ENCODE peak calls at places on chromosomes 12 and 14, in six cellular contexts. F is GM06990; O is mucosa of descending colon; C is CD4-positive, CD25-positive, alpha-beta regulatory T cell; N is CD8-positive, alpha-beta memory T cell; B is AG04450. W is an unnamed sample.
A peak's percentile ranks its signal among the peaks of the same experiment; 100 is the strongest.

GRCh38 chr12:87491089-87491488 is 538.1 kb downstream of the C12orf50 start:
- DNase-seq in F (no peak), O (no peak), N (no peak), B (no peak), C (no peak), W (no peak)

GRCh38 chr12:64633186-64633939 is 23.1 kb downstream of the RASSF3 start:
- DNase-seq in B (no peak), F (no peak), N (no peak), O (no peak), C (no peak), W (no peak)

GRCh38 chr14:78997811-78998210 is 827.6 kb downstream of the NRXN3 start:
- DNase-seq in C (no peak), F (no peak), N (no peak), O (peak; percentile 29), B (peak; percentile 26), W (no peak)

GRCh38 chr12:113116875-113117274 is 18.7 kb downstream of the RASAL1 start:
- DNase-seq in B (no peak), N (no peak), O (no peak), C (no peak), F (no peak), W (no peak)

GRCh38 chr12:105334001-105334400 is 3.5 kb downstream of the C12orf75 start:
- DNase-seq in C (no peak), B (no peak), F (no peak), N (no peak), O (no peak), W (no peak)

GRCh38 chr14:91570021-91570420 is 59.9 kb upstream of the PPP4R3A start:
- DNase-seq in B (no peak), N (no peak), F (no peak), O (no peak), C (no peak), W (peak; percentile 91)

GRCh38 chr12:2403221-2403976 is 350.6 kb downstream of the CACNA1C start:
- DNase-seq in B (no peak), F (no peak), N (no peak), O (no peak), C (no peak), W (no peak)

GRCh38 chr12:1978078-1978477 is 26.2 kb downstream of the DCP1B start:
- DNase-seq in C (no peak), O (no peak), N (no peak), B (no peak), F (no peak), W (no peak)

GRCh38 chr12:30829876-30830275 is 75.1 kb upstream of the CAPRIN2 start:
- DNase-seq in F (no peak), B (no peak), C (no peak), O (no peak), N (no peak), W (no peak)

GRCh38 chr14:92960706-92961566 is 38.0 kb downstream of the CHGA start:
- DNase-seq in F (no peak), O (no peak), C (no peak), B (peak; percentile 11), N (peak; percentile 27), W (no peak)

DNA sequence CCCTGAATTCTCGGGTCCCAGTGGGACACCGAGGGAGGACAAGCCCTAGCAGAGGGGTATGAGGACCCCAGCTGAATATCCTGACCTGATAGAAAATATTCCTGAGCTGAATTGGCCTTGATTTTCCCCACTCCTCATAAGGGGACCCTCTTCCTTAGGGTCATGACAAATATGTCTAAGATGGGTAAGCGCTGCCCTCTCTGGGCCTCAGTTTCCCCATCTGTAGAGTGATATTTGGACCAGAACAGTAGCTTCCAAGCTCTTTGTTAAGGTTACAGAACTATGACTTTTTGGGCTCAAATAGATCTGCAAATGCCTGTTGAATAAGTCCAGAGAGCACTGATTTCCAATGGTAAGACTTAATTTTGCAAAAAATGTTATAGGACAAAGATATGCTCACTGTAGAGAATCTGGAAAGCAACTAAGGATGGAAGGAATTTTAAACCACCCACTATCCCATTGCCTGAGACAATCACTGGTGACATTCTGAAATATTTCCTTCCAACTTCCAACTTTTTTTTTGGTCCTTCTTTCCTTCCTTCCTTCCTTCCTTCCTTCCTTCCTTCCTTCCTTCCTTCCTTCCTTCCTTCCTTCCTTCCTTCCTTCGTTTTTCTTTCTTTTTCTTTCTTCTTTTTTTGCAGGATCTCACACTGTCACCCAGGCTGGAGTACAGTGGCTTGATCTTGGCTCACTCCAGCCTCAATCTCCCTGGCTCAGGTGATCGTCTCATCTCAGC is 32.0 kb downstream of the MYL2 start:
- DNase-seq in B (no peak), C (no peak), F (no peak), N (no peak), O (no peak), W (no peak)
- H3K4me3 ChIP-seq in B (no peak overlapping the region), C (no peak overlapping the region), F (no peak overlapping the region), N (no peak overlapping the region), O (no peak overlapping the region), W (no peak overlapping the region)

DNA sequence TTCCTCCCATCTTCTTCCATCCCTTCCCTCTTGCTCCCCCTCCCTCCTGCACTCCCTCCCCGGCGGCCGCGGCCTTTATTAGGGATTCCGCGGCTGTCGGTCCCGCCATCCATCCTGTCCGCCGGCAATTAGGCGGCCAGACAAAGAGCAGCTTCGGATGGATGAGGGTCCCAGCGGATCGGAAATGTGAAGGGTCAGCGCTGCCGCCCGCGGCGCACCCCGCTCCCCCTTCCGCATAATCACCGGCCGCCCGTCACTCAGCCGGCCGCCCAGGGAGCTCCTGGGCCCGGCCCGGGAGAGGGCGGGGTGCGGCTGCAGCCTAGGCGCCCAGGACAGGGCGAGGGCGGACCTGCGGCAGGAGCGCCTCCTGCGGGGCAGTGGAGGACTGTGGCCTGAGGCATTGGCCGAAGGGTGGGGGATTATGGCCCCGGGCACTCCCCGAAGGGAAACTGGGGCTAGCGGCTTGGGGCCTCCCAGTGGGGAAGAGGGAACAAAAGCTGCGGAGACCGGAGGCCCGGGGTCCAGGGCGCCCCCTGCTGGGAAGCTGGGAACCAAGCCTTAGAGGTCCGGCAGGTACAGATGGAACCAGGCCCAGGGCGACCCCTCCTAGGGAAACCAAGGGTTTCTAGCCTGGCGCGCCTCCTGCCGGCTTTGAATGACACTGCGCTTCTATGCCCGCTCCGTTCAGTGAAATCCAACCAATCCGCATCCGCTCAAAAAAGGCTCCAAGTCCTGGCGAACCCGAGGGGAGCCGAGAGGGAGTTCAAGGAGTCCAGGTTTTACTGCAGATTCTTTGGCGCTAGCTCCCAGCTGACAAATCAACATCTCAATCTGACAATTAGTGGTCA is 4.4 kb upstream of the DNAJC22 start:
- DNase-seq in C (peak; percentile 60), N (peak; percentile 81), O (peak; percentile 83), F (peak; percentile 82), B (peak; percentile 30), W (peak; percentile 98)
- H3K4me3 ChIP-seq in C (peak overlapping the region; percentile 40), N (peak overlapping the region; percentile 63), O (no peak overlapping the region), F (peak overlapping the region; percentile 7), B (peak overlapping the region; percentile 49), W (peak overlapping the region; percentile 39)

DNA sequence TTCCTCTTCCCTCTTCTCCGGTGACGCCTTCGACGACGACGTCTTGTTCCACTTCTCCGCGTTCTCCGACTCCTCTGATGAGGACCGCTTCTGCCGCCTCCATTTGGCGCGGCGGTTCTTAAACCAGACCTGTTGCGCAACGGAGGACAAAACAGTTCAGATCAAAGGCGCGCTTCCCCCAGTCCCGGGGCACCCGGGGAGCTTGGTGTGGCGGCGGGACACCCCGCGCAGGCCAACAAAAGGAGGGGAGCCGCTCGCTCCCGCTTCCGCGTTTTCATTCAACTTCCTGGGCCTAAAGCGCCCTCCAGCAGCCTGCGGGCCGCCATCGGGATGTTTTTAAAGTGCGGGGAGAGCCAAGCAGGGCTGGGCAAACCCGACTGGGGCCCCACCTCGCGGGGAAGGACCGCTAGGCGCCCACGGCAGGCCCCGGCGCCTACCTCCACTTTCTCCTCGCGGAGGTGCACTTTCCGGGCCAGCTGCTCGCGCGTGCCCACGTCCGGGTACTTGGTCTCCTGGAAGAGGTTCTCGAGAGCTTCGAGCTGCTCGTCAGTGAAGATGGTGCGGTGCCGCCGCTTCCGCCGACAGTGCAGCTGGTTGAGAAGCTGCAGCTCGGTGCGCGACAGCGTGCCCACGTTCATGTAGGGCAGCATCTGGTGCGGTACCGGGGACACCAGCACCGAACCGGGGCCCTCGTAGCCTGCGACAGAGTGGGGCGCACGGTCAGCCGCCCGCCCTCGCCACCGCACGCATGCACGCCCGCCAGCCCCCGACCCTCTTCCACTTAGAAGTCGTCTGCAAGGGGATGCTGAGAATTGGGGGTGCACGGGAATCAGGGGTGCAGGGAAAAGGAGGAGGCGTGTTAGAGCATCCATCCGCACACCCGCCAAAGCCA is 1.1 kb downstream of the GSC start:
- DNase-seq in N (peak; percentile 55), O (no peak), F (no peak), B (no peak), C (no peak), W (no peak)
- H3K4me3 ChIP-seq in N (no peak overlapping the region), O (no peak overlapping the region), F (no peak overlapping the region), B (no peak overlapping the region), C (no peak overlapping the region), W (no peak overlapping the region)

GRCh38 chr12:18281941-18282340 is 20.6 kb downstream of the PIK3C2G start:
- DNase-seq in N (no peak), F (no peak), C (no peak), B (no peak), O (no peak), W (no peak)
- H3K4me3 ChIP-seq in N (no peak overlapping the region), F (no peak overlapping the region), C (no peak overlapping the region), B (no peak overlapping the region), O (no peak overlapping the region), W (no peak overlapping the region)

DNA sequence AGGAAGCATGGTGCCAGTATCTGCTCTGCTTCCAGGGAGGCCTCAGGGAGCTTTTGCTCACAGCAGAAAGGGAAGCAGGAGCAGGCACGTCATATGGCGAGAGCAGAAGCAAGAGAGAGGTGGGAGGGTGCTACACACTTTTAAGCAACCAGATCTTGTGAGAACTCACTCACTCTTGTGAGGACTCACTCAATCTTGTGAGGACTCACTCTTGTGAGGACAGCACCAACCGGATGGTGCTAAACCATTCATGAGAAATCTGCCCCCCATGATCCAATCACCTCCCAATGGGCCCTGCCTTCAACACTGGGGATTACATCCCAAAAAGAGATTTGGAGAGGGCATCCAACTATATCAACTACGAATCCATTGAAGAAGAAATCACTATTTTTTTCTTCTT is 34.3 kb upstream of the LMNTD1 start:
- DNase-seq in O (no peak), C (no peak), F (no peak), B (no peak), N (no peak), W (no peak)
- H3K4me3 ChIP-seq in O (no peak overlapping the region), C (no peak overlapping the region), F (no peak overlapping the region), B (no peak overlapping the region), N (no peak overlapping the region), W (no peak overlapping the region)

GRCh38 chr12:54214553-54215374 is 26.0 kb upstream of the SMUG1 start:
- DNase-seq in F (peak; percentile 84), B (peak; percentile 60), N (peak; percentile 91), C (peak; percentile 91), O (peak; percentile 82), W (peak; percentile 84)
- H3K4me3 ChIP-seq in F (peak overlapping the region; percentile 37), B (peak overlapping the region; percentile 39), N (peak overlapping the region; percentile 56), C (peak overlapping the region; percentile 40), O (no peak overlapping the region), W (peak overlapping the region; percentile 10)

GRCh38 chr14:99206053-99206452 is 65.9 kb downstream of the BCL11B start:
- DNase-seq in O (no peak), N (no peak), C (no peak), F (no peak), B (no peak), W (no peak)
- H3K4me3 ChIP-seq in O (no peak overlapping the region), N (peak overlapping the region; percentile 26), C (peak overlapping the region; percentile 66), F (no peak overlapping the region), B (no peak overlapping the region), W (no peak overlapping the region)

W was measured in HAP-1.